ENCODE peak calls at places on chromosome 1, in seven cellular contexts. N is PC-9, O is heart right ventricle, M is lower leg skin, V is lower lobe of right lung, S is kidney epithelial cell, Q is small intestine. B is an unnamed sample.
A peak's percentile ranks its signal among the peaks of the same experiment; 100 is the strongest.

GRCh38 chr1:4963251-4963650 is 308.8 kb downstream of the AJAP1 start:
- DNase-seq in S (peak; percentile 61), Q (no peak), O (no peak), N (no peak), M (no peak), V (no peak), B (no peak)

GRCh38 chr1:242059976-242060375 is 61.1 kb upstream of the MAP1LC3C start:
- DNase-seq in M (no peak), S (no peak), Q (no peak), O (no peak), V (no peak), N (no peak), B (no peak)

GRCh38 chr1:76054357-76054756 is 20.2 kb upstream of the ST6GALNAC3 start:
- DNase-seq in S (no peak), N (no peak), V (no peak), Q (no peak), M (no peak), O (no peak), B (no peak)

GRCh38 chr1:169149555-169150286 is 43.2 kb downstream of the ATP1B1 start:
- DNase-seq in N (no peak), V (no peak), O (no peak), S (no peak), M (no peak), Q (no peak), B (peak; percentile 33)

GRCh38 chr1:152497273-152497672 is 13.3 kb upstream of the LCE5A start:
- DNase-seq in N (no peak), O (no peak), M (no peak), S (no peak), V (no peak), Q (peak; percentile 32), B (no peak)

GRCh38 chr1:165742194-165742593 is 26.5 kb downstream of the TMCO1 start:
- DNase-seq in V (no peak), N (no peak), S (no peak), M (no peak), O (no peak), Q (no peak), B (no peak)

GRCh38 chr1:173117108-173117633 is 66.4 kb upstream of the TNFSF18 start:
- DNase-seq in N (no peak), Q (no peak), O (no peak), M (no peak), V (no peak), S (no peak), B (no peak)

GRCh38 chr1:25958475-25958874 is 39.4 kb downstream of the PAFAH2 start:
- DNase-seq in O (no peak), M (no peak), N (no peak), S (peak; percentile 37), Q (no peak), V (no peak), B (peak; percentile 29)

GRCh38 chr1:6445062-6445763 is 20.6 kb downstream of the ESPN start:
- DNase-seq in V (no peak), N (no peak), Q (peak; percentile 68), M (no peak), S (no peak), O (no peak), B (no peak)

DNA sequence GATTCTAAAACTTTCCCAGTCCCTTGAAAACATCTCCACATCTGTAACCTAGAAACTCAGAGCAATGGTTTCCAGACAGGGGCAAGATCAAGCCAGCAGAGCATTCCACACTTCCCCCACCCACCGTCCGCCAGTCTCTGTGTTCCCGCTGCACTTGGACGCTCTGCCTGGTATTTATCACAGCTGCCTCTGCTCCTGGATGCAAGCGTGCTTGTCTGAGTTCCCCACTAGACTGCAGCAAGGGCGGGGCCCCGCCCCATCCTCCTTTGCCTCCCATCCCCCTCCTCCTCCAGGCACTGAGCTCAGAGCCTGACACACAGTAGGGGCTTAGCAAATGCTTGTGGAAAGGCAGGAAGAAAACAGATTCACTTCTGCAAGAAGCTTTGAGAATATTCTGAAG is 111.4 kb upstream of the ZC3H12A start:
- DNase-seq in S (no peak), O (peak; percentile 16), V (no peak), M (no peak), Q (no peak), N (no peak), B (no peak)
- H3K4me3 ChIP-seq in S (no peak overlapping the region), O (no peak overlapping the region), V (no peak overlapping the region), M (no peak overlapping the region), Q (no peak overlapping the region), N (no peak overlapping the region), B (no peak overlapping the region)

GRCh38 chr1:27598902-27599528 is 4.9 kb downstream of the AHDC1 start:
- DNase-seq in N (no peak), M (no peak), V (no peak), Q (no peak), S (no peak), O (peak; percentile 86), B (peak; percentile 64)

GRCh38 chr1:27601321-27601770 is 2.6 kb downstream of the AHDC1 start:
- DNase-seq in Q (no peak), O (no peak), S (no peak), N (no peak), M (no peak), V (no peak), B (no peak)

GRCh38 chr1:27598288-27598687 is 5.7 kb downstream of the AHDC1 start:
- DNase-seq in N (no peak), M (no peak), O (peak; percentile 84), S (no peak), V (no peak), Q (no peak), B (no peak)

GRCh38 chr1:27600500-27601175 is 3.3 kb downstream of the AHDC1 start:
- DNase-seq in S (no peak), V (no peak), N (no peak), Q (no peak), O (no peak), M (no peak), B (no peak)

GRCh38 chr1:27599605-27600499 is 4.1 kb downstream of the AHDC1 start:
- DNase-seq in M (no peak), O (no peak), N (no peak), S (no peak), Q (no peak), V (no peak), B (no peak)
- H3K4me3 ChIP-seq in M (no peak overlapping the region), O (no peak overlapping the region), N (no peak overlapping the region), S (no peak overlapping the region), Q (no peak overlapping the region), V (no peak overlapping the region), B (no peak overlapping the region)

GRCh38 chr1:103520822-103521221 is 4.7 kb upstream of the RNPC3 start:
- DNase-seq in V (no peak), M (no peak), O (no peak), S (no peak), N (no peak), Q (no peak), B (no peak)

GRCh38 chr1:103527331-103527730 is 1.8 kb downstream of the RNPC3 start:
- DNase-seq in N (no peak), O (no peak), M (no peak), S (no peak), V (no peak), Q (no peak), B (no peak)

GRCh38 chr1:103523346-103523745 is 2.2 kb upstream of the RNPC3 start:
- DNase-seq in V (no peak), M (no peak), Q (no peak), S (no peak), N (no peak), O (no peak), B (no peak)

GRCh38 chr1:103525607-103526507 is at the start of gene RNPC3:
- DNase-seq in N (peak; percentile 89), M (peak; percentile 87), O (peak; percentile 92), S (peak; percentile 74), V (peak; percentile 90), Q (peak; percentile 93), B (peak; percentile 94)

DNA sequence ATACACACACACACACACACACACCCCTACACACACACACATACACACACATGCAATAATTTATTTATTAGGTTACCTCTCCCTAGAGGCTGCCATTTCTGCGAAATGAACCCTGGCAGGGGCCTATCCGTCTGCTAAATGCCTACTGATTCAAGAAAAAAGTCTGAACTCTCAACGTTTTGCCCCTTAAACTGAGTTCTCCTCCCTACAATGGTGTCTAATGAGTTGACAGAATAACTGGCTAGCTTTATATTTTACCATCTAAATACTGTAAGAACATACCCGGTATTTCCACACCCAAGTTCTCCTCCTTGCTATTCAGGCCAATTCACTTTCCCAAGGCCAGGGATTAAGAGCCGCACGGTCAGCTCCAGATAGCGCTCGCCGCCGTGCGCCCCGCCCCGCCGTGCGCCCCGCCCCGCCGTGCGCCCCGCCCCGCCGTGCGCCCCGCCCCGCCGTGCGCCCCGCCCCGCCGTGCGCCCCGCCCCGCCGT is 339 bp upstream of the RNPC3 start:
- DNase-seq in O (no peak), Q (peak; percentile 74), N (peak; percentile 57), V (no peak), S (no peak), M (peak; percentile 29), B (peak; percentile 81)
- H3K4me3 ChIP-seq in O (no peak overlapping the region), Q (no peak overlapping the region), N (peak overlapping the region; percentile 53), V (peak overlapping the region; percentile 39), S (peak overlapping the region; percentile 29), M (no peak overlapping the region), B (peak overlapping the region; percentile 45)

GRCh38 chr1:185520188-185520935 is 203.3 kb upstream of the IVNS1ABP start:
- DNase-seq in V (no peak), N (no peak), S (no peak), Q (no peak), O (no peak), M (no peak), B (no peak)
- H3K4me3 ChIP-seq in V (no peak overlapping the region), N (no peak overlapping the region), S (no peak overlapping the region), Q (no peak overlapping the region), O (no peak overlapping the region), M (no peak overlapping the region), B (no peak overlapping the region)

GRCh38 chr1:65149391-65149729 is 1.4 kb downstream of the AK4 start:
- DNase-seq in M (no peak), Q (no peak), S (no peak), N (no peak), V (no peak), O (no peak), B (no peak)

GRCh38 chr1:65147424-65148177 is 402 bp upstream of the AK4 start:
- DNase-seq in M (peak; percentile 31), O (peak; percentile 24), S (no peak), N (peak; percentile 45), V (peak; percentile 49), Q (peak; percentile 29), B (no peak)

GRCh38 chr1:65149753-65150463 is 1.9 kb downstream of the AK4 start:
- DNase-seq in V (no peak), Q (no peak), O (no peak), N (no peak), M (no peak), S (no peak), B (no peak)

GRCh38 chr1:65148548-65149390 is 766 bp downstream of the AK4 start:
- DNase-seq in M (no peak), O (peak; percentile 32), Q (no peak), N (no peak), V (peak; percentile 52), S (no peak), B (no peak)

DNA sequence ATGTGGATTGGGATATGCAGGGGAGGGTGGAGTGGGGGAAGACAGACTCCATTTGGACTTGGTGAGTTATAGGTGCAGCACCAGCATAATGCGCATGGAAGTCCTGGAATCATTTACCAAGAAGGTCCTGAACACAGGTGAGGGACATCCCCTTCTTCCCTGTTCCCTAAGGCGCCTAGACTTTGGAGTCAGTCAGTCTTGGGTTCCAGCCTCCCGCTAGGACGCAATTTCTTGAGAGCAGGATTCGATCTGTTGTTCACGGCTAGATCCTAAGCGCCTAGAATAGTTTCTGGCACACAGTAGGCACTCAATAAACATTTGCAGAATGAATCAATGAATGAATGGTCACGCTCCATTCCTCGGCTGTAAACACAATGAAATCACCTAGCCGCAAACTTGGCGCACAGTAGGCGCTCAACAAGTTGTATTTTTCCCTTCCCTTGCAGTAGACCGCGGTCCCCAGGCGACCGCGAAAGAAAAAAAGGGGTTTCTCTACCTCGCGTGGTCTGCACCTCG is 1.0 kb upstream of the AK4 start:
- DNase-seq in M (no peak), O (no peak), S (no peak), N (no peak), Q (peak; percentile 14), V (no peak), B (no peak)
- H3K4me3 ChIP-seq in M (peak overlapping the region; percentile 47), O (peak overlapping the region; percentile 90), S (peak overlapping the region; percentile 61), N (peak overlapping the region; percentile 97), Q (peak overlapping the region; percentile 48), V (peak overlapping the region; percentile 76), B (peak overlapping the region; percentile 53)